ENCODE peak calls at places on chromosomes 7 and 10, in four cellular contexts. W, R, Y and V are unnamed samples.

GRCh38 chr10:34549953-34550352 is 265.1 kb downstream of the PARD3 start:
- DNase-seq in W (no peak), R (no peak), Y (no peak), V (no peak)

GRCh38 chr7:69934475-69934903 is 336.2 kb downstream of the AUTS2 start:
- DNase-seq in W (no peak), R (no peak), Y (no peak), V (no peak)

GRCh38 chr10:61257956-61258496 is 195.2 kb downstream of the TMEM26 start:
- DNase-seq in W (no peak), R (no peak), Y (no peak), V (no peak)

GRCh38 chr10:97463363-97464132 is 17.6 kb downstream of the ZDHHC16 start:
- DNase-seq in W (no peak), R (no peak), Y (peak), V (no peak)

GRCh38 chr10:73648975-73649829 is 6.6 kb downstream of the SYNPO2L start:
- DNase-seq in W (no peak), R (no peak), Y (no peak), V (no peak)

GRCh38 chr10:102948786-102949185 is 30.7 kb downstream of the CNNM2 start:
- DNase-seq in W (no peak), R (no peak), Y (no peak), V (no peak)

GRCh38 chr10:4440260-4440659 is 385.7 kb upstream of the AKR1E2 start:
- DNase-seq in W (no peak), R (no peak), Y (no peak), V (no peak)

GRCh38 chr10:131644287-131644686 is 256.5 kb upstream of the PPP2R2D start:
- DNase-seq in W (no peak), R (no peak), Y (no peak), V (no peak)

GRCh38 chr7:47074702-47075153 is 507.2 kb downstream of the TNS3 start:
- DNase-seq in W (no peak), R (no peak), Y (no peak), V (no peak)

GRCh38 chr10:93464826-93465388 is 17.2 kb downstream of the MYOF start:
- DNase-seq in W (no peak), R (no peak), Y (no peak), V (no peak)

GRCh38 chr10:124644771-124645170 is 99.4 kb downstream of the FAM53B start:
- DNase-seq in W (no peak), R (no peak), Y (no peak), V (no peak)

GRCh38 chr7:103695496-103695895 is 249.5 kb upstream of the SLC26A5 start:
- DNase-seq in W (no peak), R (no peak), Y (no peak), V (no peak)

GRCh38 chr10:48284002-48284546 is 9.6 kb upstream of the FRMPD2 start:
- DNase-seq in W (no peak), R (no peak), Y (no peak), V (no peak)

GRCh38 chr7:113283861-113284260 is 165.5 kb upstream of the SMIM30 start:
- DNase-seq in W (no peak), R (no peak), Y (no peak), V (no peak)

GRCh38 chr10:121766426-121766825 is 161.4 kb downstream of the ATE1 start:
- DNase-seq in W (no peak), R (no peak), Y (no peak), V (no peak)

DNA sequence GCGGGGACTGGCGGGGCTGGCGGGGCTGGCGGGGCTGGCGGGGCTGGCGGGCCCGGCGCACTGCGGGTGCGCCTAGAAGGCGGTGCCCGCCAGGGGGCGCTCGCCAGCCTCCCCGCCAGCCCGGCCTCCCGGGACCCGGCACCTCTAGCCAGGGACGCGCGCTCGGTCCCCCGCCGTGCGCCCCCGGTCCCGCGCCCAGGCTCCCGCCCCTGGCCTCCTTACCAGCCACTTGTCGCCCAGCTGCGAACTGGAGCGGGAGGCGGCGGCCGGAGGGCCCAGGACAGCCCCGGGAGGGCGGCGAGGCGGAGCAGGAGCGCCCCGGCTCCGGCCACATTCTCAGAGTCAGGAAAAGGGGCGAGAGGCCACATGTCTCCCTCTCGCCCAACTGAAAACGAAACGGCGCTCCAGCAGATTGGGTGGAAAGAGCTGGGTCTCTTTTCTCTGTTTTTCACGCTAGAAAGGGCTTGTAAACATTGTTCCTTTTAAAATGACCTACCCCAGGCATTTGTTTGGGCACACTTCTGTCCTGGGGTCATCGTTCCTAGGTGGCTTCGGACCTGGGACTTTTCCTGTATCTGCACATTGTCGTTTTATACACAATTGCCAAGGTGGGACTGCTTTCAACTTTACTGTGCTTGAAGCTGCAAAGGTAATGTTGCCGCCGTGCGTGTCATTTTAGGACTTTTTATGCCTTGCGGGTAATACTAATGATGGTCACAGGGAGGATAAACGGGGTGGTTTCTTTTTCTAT is 378 bp upstream of the PRKCQ start:
- DNase-seq in W (no peak), R (peak), Y (peak), V (no peak)
- TF ChIP-seq POLR2A in W (no peak), R (no peak), Y (peak), V (peak)

DNA sequence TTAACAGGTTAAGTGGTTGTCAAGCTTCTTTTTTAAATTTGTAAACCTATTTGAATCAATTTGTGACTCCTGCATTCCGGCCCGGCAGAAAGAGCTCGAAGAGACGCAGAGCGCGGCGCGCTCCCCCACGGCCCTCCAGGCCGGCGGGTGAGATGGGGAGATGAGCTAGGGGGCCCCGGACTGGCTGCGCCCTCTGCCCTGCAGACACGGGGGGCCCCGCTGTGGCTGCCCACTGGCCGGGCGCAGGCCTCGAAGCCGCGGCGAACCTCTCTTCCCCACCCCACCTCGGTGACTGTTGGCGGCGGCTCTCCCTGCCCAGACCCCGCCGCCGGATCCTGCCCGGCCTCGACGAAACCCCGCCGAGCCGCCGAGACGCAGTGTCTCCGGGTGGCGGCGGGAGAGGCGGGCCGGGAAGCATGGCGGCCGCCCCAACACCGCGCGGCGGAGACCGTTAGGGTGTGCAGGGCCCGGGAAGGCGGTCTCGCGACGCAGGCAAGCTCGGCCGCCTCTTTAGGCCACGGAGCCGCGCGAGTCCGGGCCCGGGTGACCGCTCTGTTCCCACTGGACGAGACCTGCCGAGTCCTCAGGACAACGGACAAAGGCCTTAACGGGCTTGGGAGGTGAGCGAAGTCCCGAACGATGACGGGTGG is 24.1 kb downstream of the NUP42 start:
- DNase-seq in W (no peak), R (no peak), Y (no peak), V (no peak)
- TF ChIP-seq POLR2AphosphoS5 in W (no peak), R (no peak), Y (no peak), V (no peak)

GRCh38 chr10:987906-988666 is at the start of gene GTPBP4:
- DNase-seq in W (peak), R (peak), Y (peak), V (peak)

GRCh38 chr10:986137-986825 is 2.0 kb upstream of the GTPBP4 start:
- DNase-seq in W (no peak), R (no peak), Y (no peak), V (no peak)

GRCh38 chr10:986881-987634 is 1.2 kb upstream of the GTPBP4 start:
- DNase-seq in W (no peak), R (no peak), Y (no peak), V (no peak)

GRCh38 chr10:988667-989545 is 672 bp downstream of the GTPBP4 start:
- DNase-seq in W (no peak), R (no peak), Y (no peak), V (no peak)

DNA sequence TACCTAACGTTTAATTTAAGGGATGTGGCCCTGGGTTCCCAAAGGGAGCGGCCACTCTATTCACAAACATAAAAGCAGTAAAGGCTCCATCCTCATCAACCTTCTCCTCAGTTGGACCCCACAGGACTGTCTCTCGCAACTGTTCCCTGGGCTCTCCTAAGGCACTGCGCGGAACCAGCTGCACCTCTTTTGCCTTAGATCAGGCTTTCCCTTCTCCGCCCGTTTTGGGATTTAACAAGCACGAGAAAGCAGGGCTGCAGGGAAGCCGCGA is 664 bp upstream of the GTPBP4 start:
- DNase-seq in W (no peak), R (no peak), Y (no peak), V (no peak)
- TF ChIP-seq POLR2A in W (no peak), R (no peak), Y (no peak), V (no peak)

DNA sequence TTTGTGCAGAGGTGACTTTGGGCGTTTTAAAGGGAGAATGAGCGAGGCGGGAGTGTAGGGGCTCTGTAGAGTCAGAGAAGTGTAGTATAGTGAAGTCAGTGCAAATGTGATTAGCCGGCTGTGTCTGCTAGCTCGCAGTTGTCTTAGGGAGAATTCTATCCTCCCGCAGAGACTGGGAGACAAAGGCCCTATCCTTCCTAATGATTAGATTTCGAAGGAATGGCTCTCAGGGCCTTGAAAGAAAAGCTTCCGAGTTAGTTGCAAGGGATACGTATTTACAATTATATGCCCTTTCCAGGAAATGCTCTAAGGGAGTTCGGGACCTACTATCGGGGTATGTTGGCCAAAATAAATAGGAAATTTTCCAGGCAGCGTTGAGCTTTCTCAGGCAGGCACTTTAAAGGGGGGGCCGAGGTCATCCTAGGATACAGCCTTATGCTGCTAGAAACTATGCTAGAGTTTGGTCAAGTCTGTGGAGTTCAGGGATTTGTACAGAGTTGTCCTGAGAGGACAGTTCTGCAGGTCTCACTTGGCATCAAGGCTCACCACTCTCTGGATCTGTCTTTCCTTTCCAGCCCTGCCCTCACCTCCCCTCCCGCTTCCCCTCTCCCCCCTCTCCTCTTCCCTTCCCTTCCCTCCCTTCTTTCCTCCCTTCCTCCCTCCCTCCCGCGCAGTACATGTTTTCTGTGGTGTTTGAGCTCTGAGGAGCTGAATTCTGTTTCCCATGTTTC is 850 bp downstream of the MRPL32 start:
- DNase-seq in W (no peak), R (no peak), Y (no peak), V (no peak)
- TF ChIP-seq POLR2AphosphoS5 in W (no peak), R (no peak), Y (no peak), V (no peak)

GRCh38 chr7:137870078-137870477 is 23.3 kb upstream of the DGKI start:
- DNase-seq in W (no peak), R (no peak), Y (no peak), V (no peak)

GRCh38 chr7:137869260-137869659 is 22.5 kb upstream of the DGKI start:
- DNase-seq in W (no peak), R (no peak), Y (no peak), V (no peak)

GRCh38 chr7:137870684-137871083 is 23.9 kb upstream of the DGKI start:
- DNase-seq in W (no peak), R (no peak), Y (no peak), V (no peak)

GRCh38 chr7:137873524-137873923 is 26.8 kb upstream of the DGKI start:
- DNase-seq in W (no peak), R (no peak), Y (no peak), V (no peak)

GRCh38 chr7:137871173-137871915 is 24.6 kb upstream of the DGKI start:
- DNase-seq in W (no peak), R (no peak), Y (no peak), V (no peak)
- TF ChIP-seq POLR2A in W (no peak), R (no peak), Y (no peak), V (no peak)

DNA sequence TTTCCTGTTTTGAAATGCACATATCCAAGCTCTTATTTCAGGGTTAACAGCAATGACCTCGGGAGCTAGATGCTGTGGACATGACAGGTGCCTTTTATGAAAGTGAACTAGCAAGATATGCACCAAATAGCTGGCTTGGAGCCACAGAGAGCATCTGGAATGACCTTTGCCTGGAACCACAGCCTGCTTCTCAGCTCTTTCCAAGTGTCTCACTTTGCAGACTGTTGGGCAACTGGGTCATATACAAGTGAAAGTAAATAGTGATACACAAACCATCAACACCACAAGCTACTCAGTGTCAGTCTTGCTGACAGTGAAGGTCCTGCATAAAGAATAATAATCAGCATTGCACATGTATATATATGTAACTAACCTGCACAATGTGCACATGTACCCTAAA is 183.5 kb downstream of the RNF133 start:
- DNase-seq in W (no peak), R (no peak), Y (no peak), V (no peak)
- TF ChIP-seq POLR2AphosphoS5 in W (no peak), R (no peak), Y (no peak), V (no peak)